ENCODE peak calls at places on chromosomes 11 and 22, in ten cellular contexts. G, R, X, T, L, V, Q, W, B and H are unnamed samples.

GRCh38 chr22:48954781-48955311 is 872.8 kb downstream of the BRD1 start:
- DNase-seq in X (no peak), B (no peak), R (no peak), T (peak), G (no peak), W (peak), Q (no peak), L (no peak), V (no peak), H (peak)

GRCh38 chr11:124799384-124800225 is 601 bp downstream of the MSANTD2 start:
- DNase-seq in B (no peak), L (no peak), V (peak), T (no peak), Q (peak), W (peak), R (peak), X (peak), G (peak), H (peak)

GRCh38 chr11:73400293-73400692 is 24.1 kb downstream of the RELT start:
- DNase-seq in X (no peak), V (no peak), R (no peak), L (no peak), Q (no peak), T (no peak), W (no peak), B (no peak), G (no peak), H (no peak)

GRCh38 chr22:20561882-20562281 is 54.5 kb downstream of the MED15 start:
- DNase-seq in Q (no peak), T (no peak), B (no peak), R (no peak), W (no peak), L (no peak), G (no peak), X (no peak), V (peak), H (no peak)

GRCh38 chr11:134730096-134730495 is 318.1 kb upstream of the B3GAT1 start:
- DNase-seq in G (no peak), L (no peak), W (no peak), T (no peak), R (no peak), Q (no peak), X (no peak), V (no peak), B (no peak), H (peak)

GRCh38 chr11:18720811-18721575 is 5.0 kb downstream of the IGSF22 start:
- DNase-seq in W (peak), T (peak), G (peak), B (peak), X (peak), V (peak), L (peak), Q (peak), R (peak), H (peak)

GRCh38 chr11:13010737-13011342 is 1.7 kb downstream of the RASSF10 start:
- DNase-seq in R (no peak), B (no peak), Q (no peak), X (no peak), G (no peak), W (peak), T (no peak), L (no peak), V (no peak), H (no peak)

GRCh38 chr22:33922268-33922667 is 2.0 kb upstream of the LARGE1 start:
- DNase-seq in L (peak), T (peak), V (no peak), X (peak), R (peak), W (no peak), G (peak), Q (peak), B (peak), H (peak)

GRCh38 chr22:23187201-23187600 is 6.9 kb downstream of the BCR start:
- DNase-seq in R (no peak), Q (no peak), G (no peak), B (no peak), W (no peak), X (no peak), V (no peak), L (no peak), T (no peak), H (no peak)

GRCh38 chr22:47618611-47619010 is 856.2 kb downstream of the TBC1D22A start:
- DNase-seq in Q (no peak), T (no peak), B (no peak), R (no peak), X (no peak), G (no peak), V (no peak), W (no peak), L (no peak), H (peak)

GRCh38 chr11:111097191-111097590 is 148.3 kb upstream of the POU2AF2 start:
- DNase-seq in X (no peak), G (peak), L (peak), R (peak), Q (peak), W (peak), V (peak), T (peak), B (peak), H (no peak)

GRCh38 chr11:115656041-115656440 is 151.8 kb upstream of the CADM1 start:
- DNase-seq in R (no peak), X (no peak), W (no peak), T (no peak), V (no peak), L (no peak), G (no peak), Q (no peak), B (no peak), H (no peak)

GRCh38 chr11:70590356-70590991 is 192.1 kb downstream of the CTTN start:
- DNase-seq in L (no peak), W (no peak), R (no peak), V (no peak), G (no peak), B (no peak), X (no peak), T (no peak), Q (no peak), H (no peak)

GRCh38 chr11:110463153-110463552 is 33.4 kb downstream of the FDX1 start:
- DNase-seq in W (peak), Q (peak), X (peak), B (peak), R (peak), L (peak), V (peak), T (no peak), G (peak), H (no peak)

GRCh38 chr22:50548913-50549790 is 3.5 kb downstream of the KLHDC7B start:
- DNase-seq in R (no peak), X (no peak), B (no peak), L (no peak), G (no peak), V (no peak), W (no peak), T (no peak), Q (no peak), H (no peak)
- H3K4me3 ChIP-seq in R (no peak), X (no peak), B (no peak), L (no peak), G (no peak), V (no peak), W (no peak), T (peak), Q (no peak), H (no peak)

GRCh38 chr11:819129-819931 is 616 bp downstream of the PNPLA2 start:
- DNase-seq in T (peak), W (peak), L (peak), Q (peak), R (peak), B (peak), V (peak), X (peak), G (peak), H (peak)
- TF ChIP-seq CTCF in T (no peak), W (no peak), L (peak), Q (no peak), R (no peak), B (no peak), V (no peak), X (no peak), G (no peak), H (no peak)

GRCh38 chr11:46117842-46118241 is 3.4 kb downstream of the PHF21A start:
- DNase-seq in Q (no peak), B (peak), V (no peak), L (no peak), X (no peak), T (no peak), R (no peak), G (peak), W (no peak), H (no peak)
- H3K4me3 ChIP-seq in Q (no peak), B (peak), V (peak), L (no peak), X (no peak), T (no peak), R (no peak), G (peak), W (no peak), H (no peak)

GRCh38 chr11:123033895-123034294 is 28.0 kb downstream of the HSPA8 start:
- DNase-seq in T (no peak), R (no peak), L (no peak), V (no peak), Q (peak), B (peak), X (no peak), W (no peak), G (no peak), H (no peak)
- TF ChIP-seq CTCF in T (no peak), R (peak), L (no peak), V (peak), Q (peak), B (peak), X (no peak), W (no peak), G (peak), H (no peak)

GRCh38 chr11:130650456-130651068 is 202.1 kb downstream of the ADAMTS15 start:
- DNase-seq in X (no peak), B (peak), T (no peak), W (no peak), G (no peak), V (no peak), L (peak), R (no peak), Q (peak), H (no peak)
- H3K4me3 ChIP-seq in X (no peak), B (no peak), T (no peak), W (no peak), G (no peak), V (no peak), L (no peak), R (no peak), Q (no peak), H (no peak)

DNA sequence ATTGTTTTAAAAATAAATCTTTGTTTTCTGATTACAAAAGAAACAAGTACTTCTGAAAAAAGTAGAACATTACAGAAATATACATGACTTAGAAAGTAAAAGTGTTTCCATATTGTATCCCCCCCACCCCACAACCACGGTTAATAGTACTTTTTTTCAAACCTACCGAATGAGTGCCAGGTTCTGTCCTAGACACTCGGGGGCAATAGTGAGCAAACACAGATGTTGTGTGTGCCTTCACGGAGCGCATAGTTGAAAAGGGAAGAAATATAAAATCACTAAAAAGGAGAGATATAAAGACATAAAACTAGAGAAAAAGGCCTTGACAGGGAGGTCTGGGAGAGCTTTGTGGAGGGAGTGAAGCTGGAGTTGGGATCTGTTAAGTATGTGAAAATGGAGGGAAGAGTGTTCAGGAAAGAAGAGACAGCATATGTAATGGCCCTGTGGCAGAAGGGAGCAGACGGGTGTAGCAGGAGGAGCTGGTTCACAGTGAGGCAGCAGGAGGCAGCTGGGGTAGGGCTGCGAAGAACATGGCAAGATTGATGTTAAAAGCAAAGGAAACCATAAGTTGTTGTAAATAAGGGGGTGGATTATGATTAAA is 42.1 kb upstream of the ALX4 start:
- DNase-seq in L (no peak), B (no peak), W (no peak), T (no peak), X (no peak), Q (peak), G (peak), R (peak), V (no peak), H (no peak)
- TF ChIP-seq CTCF in L (peak), B (peak), W (no peak), T (no peak), X (no peak), Q (peak), G (peak), R (peak), V (peak), H (no peak)

GRCh38 chr11:119380160-119380815 is 1.2 kb downstream of the USP2 start:
- DNase-seq in W (no peak), R (no peak), G (no peak), V (no peak), L (no peak), Q (no peak), B (no peak), X (no peak), T (no peak), H (peak)
- H3K4me3 ChIP-seq in W (no peak), R (no peak), G (no peak), V (no peak), L (no peak), Q (no peak), B (no peak), X (no peak), T (peak), H (no peak)

GRCh38 chr11:108647387-108647700 is 17.5 kb upstream of the DDX10 start:
- DNase-seq in R (no peak), G (no peak), T (no peak), B (no peak), X (no peak), V (no peak), Q (no peak), L (no peak), W (no peak), H (no peak)

GRCh38 chr11:108645956-108646355 is 18.9 kb upstream of the DDX10 start:
- DNase-seq in X (no peak), R (no peak), Q (no peak), L (no peak), W (no peak), T (no peak), B (no peak), G (no peak), V (no peak), H (no peak)

GRCh38 chr11:108647701-108648527 is 17.0 kb upstream of the DDX10 start:
- DNase-seq in G (peak), R (peak), T (peak), V (peak), B (peak), Q (peak), L (peak), W (peak), X (peak), H (peak)

GRCh38 chr11:108643974-108644373 is 20.9 kb upstream of the DDX10 start:
- DNase-seq in R (no peak), W (no peak), L (no peak), T (no peak), V (no peak), G (no peak), X (no peak), Q (no peak), B (no peak), H (no peak)

DNA sequence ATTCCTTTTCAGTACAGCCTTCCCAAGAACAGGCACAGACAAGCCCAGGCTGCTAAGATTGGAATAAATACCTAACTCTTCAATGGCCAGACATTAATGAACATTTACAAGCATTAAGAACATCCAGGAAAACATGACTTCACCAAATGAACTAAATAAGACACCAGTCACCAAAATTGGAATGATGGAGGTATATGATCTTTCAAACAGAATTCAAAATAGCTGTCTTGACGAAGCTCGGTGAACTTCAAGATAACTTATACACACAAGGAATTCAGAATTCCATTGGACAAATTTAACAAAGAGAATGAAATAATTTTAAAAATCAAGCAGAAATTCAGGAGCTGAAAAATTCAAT is 16.4 kb upstream of the DDX10 start:
- DNase-seq in R (no peak), V (no peak), G (no peak), T (no peak), X (no peak), W (no peak), Q (no peak), L (no peak), B (no peak), H (no peak)
- TF ChIP-seq CTCF in R (no peak), V (no peak), G (no peak), T (no peak), X (no peak), W (no peak), Q (no peak), L (no peak), B (no peak), H (no peak)

GRCh38 chr22:36294293-36294620 is 41.3 kb downstream of the APOL1 start:
- DNase-seq in V (no peak), Q (no peak), G (no peak), T (no peak), B (no peak), R (no peak), L (no peak), W (no peak), X (no peak), H (no peak)
- H3K4me3 ChIP-seq in V (no peak), Q (no peak), G (no peak), T (no peak), B (no peak), R (no peak), L (no peak), W (no peak), X (no peak), H (no peak)